ENCODE peak calls at places on chromosome 11, in five cellular contexts. A is epithelial cell of proximal tubule; Y is MV-4-11; L is psoas muscle; V is effector memory CD4-positive, alpha-beta T cell. M is an unnamed sample.

GRCh38 chr11:72829884-72830533 is 15.8 kb downstream of the ATG16L2 start:
- DNase-seq in A (no peak), V (no peak), Y (no peak), L (no peak), M (no peak)

GRCh38 chr11:2175659-2176058 is 4.0 kb upstream of the TH start:
- DNase-seq in L (no peak), A (no peak), V (no peak), Y (no peak), M (no peak)

GRCh38 chr11:113876074-113876797 is 864 bp upstream of the USP28 start:
- DNase-seq in Y (no peak), L (no peak), V (no peak), A (no peak), M (no peak)

GRCh38 chr11:60880635-60881282 is 13.4 kb downstream of the ZP1 start:
- DNase-seq in Y (no peak), A (no peak), L (no peak), V (no peak), M (no peak)

GRCh38 chr11:95485115-95485900 is 254.3 kb upstream of the SESN3 start:
- DNase-seq in Y (no peak), V (no peak), L (no peak), A (peak), M (no peak)

GRCh38 chr11:9687736-9688494 is 24.0 kb downstream of the SWAP70 start:
- DNase-seq in A (no peak), L (no peak), Y (no peak), V (no peak), M (no peak)

GRCh38 chr11:48148749-48149148 is 67.9 kb upstream of the OR4B1 start:
- DNase-seq in V (no peak), L (no peak), A (no peak), Y (no peak), M (no peak)

GRCh38 chr11:70862093-70862492 is 390.3 kb downstream of the SHANK2 start:
- DNase-seq in V (no peak), L (no peak), A (no peak), Y (no peak), M (no peak)

GRCh38 chr11:19980957-19981669 is 179.2 kb downstream of the DBX1 start:
- DNase-seq in A (no peak), V (no peak), L (no peak), Y (no peak), M (no peak)

GRCh38 chr11:129881570-129882170 is 13.7 kb downstream of the NFRKB start:
- DNase-seq in Y (no peak), V (no peak), A (no peak), L (no peak), M (no peak)

GRCh38 chr11:99911116-99911515 is 776.0 kb upstream of the ARHGAP42 start:
- DNase-seq in A (no peak), L (no peak), Y (no peak), V (no peak), M (no peak)

GRCh38 chr11:58575377-58576020 is at the start of gene LPXN:
- DNase-seq in Y (peak), A (no peak), L (no peak), V (peak), M (peak)

GRCh38 chr11:91749231-91749630 is 475.4 kb upstream of the FAT3 start:
- DNase-seq in Y (no peak), L (no peak), V (no peak), A (no peak), M (no peak)

GRCh38 chr11:57646756-57647303 is 2.9 kb downstream of the YPEL4 start:
- DNase-seq in L (no peak), V (no peak), A (no peak), Y (no peak), M (no peak)

GRCh38 chr11:36077886-36078685 is 134.2 kb downstream of the LDLRAD3 start:
- DNase-seq in V (no peak), L (no peak), Y (no peak), A (no peak), M (no peak)

GRCh38 chr11:6531267-6531752 is 34.2 kb downstream of the DNHD1 start:
- DNase-seq in L (no peak), V (no peak), Y (peak), A (no peak), M (no peak)

GRCh38 chr11:45805305-45806071 is 539 bp downstream of the SLC35C1 start:
- DNase-seq in L (peak), Y (peak), V (no peak), A (no peak), M (peak)

GRCh38 chr11:106001304-106002012 is 20.6 kb downstream of the MSANTD4 start:
- DNase-seq in Y (no peak), V (no peak), A (no peak), L (no peak), M (no peak)

GRCh38 chr11:13745165-13745564 is 76.7 kb downstream of the FAR1 start:
- DNase-seq in L (no peak), A (no peak), V (no peak), Y (peak), M (no peak)

GRCh38 chr11:126359431-126360048 is 4.1 kb downstream of the ST3GAL4 start:
- DNase-seq in V (no peak), L (peak), Y (peak), A (no peak), M (no peak)

GRCh38 chr11:129637473-129637872 is 178.2 kb upstream of the TMEM45B start:
- DNase-seq in L (no peak), V (no peak), Y (peak), A (no peak), M (no peak)

GRCh38 chr11:34302046-34302921 is 55.5 kb downstream of the ABTB2 start:
- DNase-seq in A (peak), Y (peak), V (no peak), L (no peak), M (no peak)

GRCh38 chr11:121417607-121418006 is 34.5 kb upstream of the SORL1 start:
- DNase-seq in L (no peak), V (no peak), A (no peak), Y (no peak), M (no peak)

GRCh38 chr11:45964911-45965389 is 42.5 kb downstream of the LARGE2 start:
- DNase-seq in V (peak), A (no peak), Y (peak), L (peak), M (peak)

GRCh38 chr11:36976740-36977139 is 378.7 kb upstream of the RAG2 start:
- DNase-seq in V (no peak), A (no peak), L (peak), Y (no peak), M (no peak)

GRCh38 chr11:72042059-72042425 is 38.3 kb downstream of the NUMA1 start:
- DNase-seq in Y (no peak), L (no peak), A (no peak), V (no peak), M (no peak)